ENCODE peak calls at places on chromosomes 7 and 10, in four cellular contexts. H, O, I and V are unnamed samples.

GRCh38 chr7:70787275-70787674 is 344.7 kb upstream of the GALNT17 start:
- DNase-seq in I (no peak), O (no peak), H (no peak), V (no peak)

GRCh38 chr10:80492875-80493413 is 38.8 kb downstream of the TSPAN14 start:
- DNase-seq in O (no peak), I (no peak), H (no peak), V (no peak)

GRCh38 chr7:130296221-130296951 is 3.4 kb downstream of the CPA4 start:
- DNase-seq in O (no peak), H (no peak), I (no peak), V (no peak)

GRCh38 chr7:143337216-143337615 is 21.3 kb downstream of the CLCN1 start:
- DNase-seq in I (no peak), O (no peak), H (no peak), V (no peak)

GRCh38 chr7:157011333-157012112 is 1.1 kb upstream of the MNX1 start:
- DNase-seq in H (no peak), O (no peak), I (peak), V (peak)

GRCh38 chr10:126921974-126922525 is 16.8 kb downstream of the DOCK1 start:
- DNase-seq in I (no peak), O (no peak), H (no peak), V (no peak)

GRCh38 chr7:99794585-99795502 is 10.9 kb upstream of the CYP3A4 start:
- DNase-seq in H (no peak), I (no peak), O (no peak), V (no peak)

GRCh38 chr7:30932562-30932961 is 20.9 kb downstream of the AQP1 start:
- DNase-seq in I (peak), O (no peak), H (no peak), V (no peak)

GRCh38 chr10:122307669-122308486 is 36.8 kb downstream of the BTBD16 start:
- DNase-seq in O (no peak), H (no peak), I (no peak), V (peak)

GRCh38 chr7:68964060-68964459 is 634.2 kb upstream of the AUTS2 start:
- DNase-seq in H (no peak), I (no peak), O (no peak), V (no peak)

GRCh38 chr7:120695848-120696247 is 162.1 kb downstream of the TSPAN12 start:
- DNase-seq in H (no peak), O (no peak), I (no peak), V (no peak)

GRCh38 chr10:121514141-121514865 is 83.9 kb downstream of the FGFR2 start:
- DNase-seq in O (no peak), I (no peak), H (no peak), V (no peak)

GRCh38 chr10:82625497-82626151 is 750.6 kb downstream of the NRG3 start:
- DNase-seq in H (no peak), I (no peak), O (no peak), V (no peak)

GRCh38 chr10:125510998-125511397 is 172.0 kb downstream of the TEX36 start:
- DNase-seq in H (no peak), I (no peak), O (no peak), V (no peak)

GRCh38 chr7:33108591-33108930 is 643 bp downstream of the RP9 start:
- DNase-seq in O (no peak), I (no peak), H (no peak), V (no peak)

GRCh38 chr7:105612806-105613205 is 31.5 kb upstream of the EFCAB10 start:
- DNase-seq in H (peak), I (no peak), O (no peak), V (no peak)

GRCh38 chr10:42971251-42971599 is 105.6 kb upstream of the RET start:
- DNase-seq in O (no peak), H (no peak), I (no peak), V (no peak)

GRCh38 chr10:70843333-70843732 is 27.6 kb downstream of the SGPL1 start:
- DNase-seq in H (no peak), O (no peak), I (no peak), V (no peak)